ENCODE peak calls at places on chromosomes 4 and X, in six cellular contexts. One of them, this sample, is unnamed. For H3K4me1, the result is how much of the 10 kb centered on the place peaks cover.

GRCh38 chrX:53682885-53683555 is 3.5 kb downstream of the HUWE1 start:
- DNase-seq in tibial artery: peak
- DNase-seq in SK-N-SH: peak
- DNase-seq in psoas muscle: peak
- DNase-seq in thoracic aorta: no peak
- DNase-seq in sigmoid colon: peak
- DNase-seq in this sample: peak

GRCh38 chrX:24259544-24260240 is 54.2 kb downstream of the SUPT20HL2 start:
- DNase-seq in tibial artery: peak
- DNase-seq in sigmoid colon: peak
- DNase-seq in thoracic aorta: no peak
- DNase-seq in psoas muscle: no peak
- DNase-seq in SK-N-SH: peak
- DNase-seq in this sample: peak

GRCh38 chr4:70544279-70544870 is 26.0 kb downstream of the AMTN start:
- DNase-seq in psoas muscle: no peak
- DNase-seq in SK-N-SH: no peak
- DNase-seq in tibial artery: no peak
- DNase-seq in sigmoid colon: no peak
- DNase-seq in thoracic aorta: no peak
- DNase-seq in this sample: no peak

GRCh38 chrX:13432376-13432775 is 112.5 kb upstream of the ATXN3L start:
- DNase-seq in thoracic aorta: peak
- DNase-seq in psoas muscle: no peak
- DNase-seq in tibial artery: peak
- DNase-seq in SK-N-SH: no peak
- DNase-seq in sigmoid colon: peak
- DNase-seq in this sample: peak

GRCh38 chrX:96721398-96721797 is 36.8 kb downstream of the DIAPH2 start:
- DNase-seq in psoas muscle: no peak
- DNase-seq in sigmoid colon: no peak
- DNase-seq in SK-N-SH: no peak
- DNase-seq in tibial artery: no peak
- DNase-seq in thoracic aorta: no peak
- DNase-seq in this sample: no peak

GRCh38 chrX:134782796-134783195 is 124.5 kb upstream of the PLAC1 start:
- DNase-seq in SK-N-SH: peak
- DNase-seq in thoracic aorta: no peak
- DNase-seq in sigmoid colon: no peak
- DNase-seq in tibial artery: no peak
- DNase-seq in psoas muscle: no peak
- DNase-seq in this sample: no peak

GRCh38 chrX:51866156-51866555 is 27.3 kb upstream of the MAGED1 start:
- DNase-seq in SK-N-SH: no peak
- DNase-seq in psoas muscle: no peak
- DNase-seq in tibial artery: no peak
- DNase-seq in thoracic aorta: no peak
- DNase-seq in sigmoid colon: no peak
- DNase-seq in this sample: no peak

GRCh38 chrX:148600581-148600980 is 100.2 kb downstream of the AFF2 start:
- DNase-seq in thoracic aorta: no peak
- DNase-seq in sigmoid colon: no peak
- DNase-seq in psoas muscle: no peak
- DNase-seq in tibial artery: no peak
- DNase-seq in SK-N-SH: no peak
- DNase-seq in this sample: no peak

GRCh38 chr4:82721819-82722423 is 76.7 kb downstream of the SCD5 start:
- DNase-seq in thoracic aorta: no peak
- DNase-seq in sigmoid colon: no peak
- DNase-seq in tibial artery: no peak
- DNase-seq in SK-N-SH: peak
- DNase-seq in psoas muscle: no peak
- DNase-seq in this sample: peak

GRCh38 chrX:40104649-40105015 is 6.9 kb upstream of the BCOR start:
- DNase-seq in thoracic aorta: no peak
- DNase-seq in SK-N-SH: peak
- DNase-seq in psoas muscle: peak
- DNase-seq in sigmoid colon: peak
- DNase-seq in tibial artery: no peak
- DNase-seq in this sample: no peak

GRCh38 chr4:2691313-2691712 is 64.8 kb downstream of the TNIP2 start:
- DNase-seq in sigmoid colon: no peak
- DNase-seq in psoas muscle: no peak
- DNase-seq in SK-N-SH: no peak
- DNase-seq in thoracic aorta: no peak
- DNase-seq in tibial artery: no peak
- DNase-seq in this sample: no peak
- H3K4me1 ChIP-seq in sigmoid colon: under half
- H3K4me1 ChIP-seq in psoas muscle: under half
- H3K4me1 ChIP-seq in SK-N-SH: under half
- H3K4me1 ChIP-seq in thoracic aorta: under half
- H3K4me1 ChIP-seq in tibial artery: under half
- H3K4me1 ChIP-seq in this sample: under half

GRCh38 chr4:95546236-95546635 is 2.5 kb downstream of the UNC5C start:
- DNase-seq in sigmoid colon: no peak
- DNase-seq in psoas muscle: no peak
- DNase-seq in thoracic aorta: no peak
- DNase-seq in tibial artery: no peak
- DNase-seq in SK-N-SH: no peak
- DNase-seq in this sample: no peak
- H3K27ac ChIP-seq in sigmoid colon: no peak
- H3K27ac ChIP-seq in psoas muscle: no peak
- H3K27ac ChIP-seq in thoracic aorta: peak
- H3K27ac ChIP-seq in tibial artery: peak
- H3K27ac ChIP-seq in SK-N-SH: peak
- H3K27ac ChIP-seq in this sample: peak

GRCh38 chr4:38324861-38325451 is 339.0 kb upstream of the KLF3 start:
- DNase-seq in psoas muscle: no peak
- DNase-seq in SK-N-SH: no peak
- DNase-seq in tibial artery: no peak
- DNase-seq in sigmoid colon: no peak
- DNase-seq in thoracic aorta: no peak
- DNase-seq in this sample: no peak

GRCh38 chr4:38320349-38320707 is 343.7 kb upstream of the KLF3 start:
- DNase-seq in thoracic aorta: no peak
- DNase-seq in tibial artery: no peak
- DNase-seq in SK-N-SH: no peak
- DNase-seq in psoas muscle: no peak
- DNase-seq in sigmoid colon: no peak
- DNase-seq in this sample: no peak

GRCh38 chr4:38320833-38321232 is 343.2 kb upstream of the KLF3 start:
- DNase-seq in SK-N-SH: no peak
- DNase-seq in sigmoid colon: no peak
- DNase-seq in thoracic aorta: no peak
- DNase-seq in psoas muscle: no peak
- DNase-seq in tibial artery: no peak
- DNase-seq in this sample: no peak

GRCh38 chr4:38323141-38323634 is 340.8 kb upstream of the KLF3 start:
- DNase-seq in psoas muscle: no peak
- DNase-seq in SK-N-SH: no peak
- DNase-seq in sigmoid colon: no peak
- DNase-seq in thoracic aorta: no peak
- DNase-seq in tibial artery: no peak
- DNase-seq in this sample: no peak

DNA sequence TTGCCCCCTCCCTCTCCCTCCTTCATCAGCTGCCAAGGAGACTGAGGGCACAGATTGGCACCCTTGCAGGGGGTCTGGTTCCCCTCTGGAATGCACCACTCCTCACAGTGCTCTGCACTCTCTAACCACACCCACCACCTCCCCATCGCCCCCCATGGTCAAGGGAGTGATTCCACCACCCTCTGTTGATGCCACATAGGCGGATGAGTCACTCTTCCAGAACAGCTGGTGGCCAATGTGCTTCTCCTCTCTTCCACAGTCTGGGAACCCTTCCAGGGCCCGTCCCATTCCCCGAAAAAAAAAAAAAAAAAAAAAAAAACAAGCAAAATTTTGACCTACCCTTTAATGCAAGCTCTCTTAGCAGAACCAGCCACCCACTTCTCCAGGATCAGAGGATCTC is 341.3 kb upstream of the KLF3 start:
- DNase-seq in SK-N-SH: no peak
- DNase-seq in psoas muscle: peak
- DNase-seq in tibial artery: no peak
- DNase-seq in thoracic aorta: no peak
- DNase-seq in sigmoid colon: no peak
- DNase-seq in this sample: no peak
- TF ChIP-seq CTCF in SK-N-SH: no peak
- TF ChIP-seq CTCF in psoas muscle: no peak
- TF ChIP-seq CTCF in tibial artery: no peak
- TF ChIP-seq CTCF in thoracic aorta: no peak
- TF ChIP-seq CTCF in sigmoid colon: no peak
- TF ChIP-seq CTCF in this sample: no peak

DNA sequence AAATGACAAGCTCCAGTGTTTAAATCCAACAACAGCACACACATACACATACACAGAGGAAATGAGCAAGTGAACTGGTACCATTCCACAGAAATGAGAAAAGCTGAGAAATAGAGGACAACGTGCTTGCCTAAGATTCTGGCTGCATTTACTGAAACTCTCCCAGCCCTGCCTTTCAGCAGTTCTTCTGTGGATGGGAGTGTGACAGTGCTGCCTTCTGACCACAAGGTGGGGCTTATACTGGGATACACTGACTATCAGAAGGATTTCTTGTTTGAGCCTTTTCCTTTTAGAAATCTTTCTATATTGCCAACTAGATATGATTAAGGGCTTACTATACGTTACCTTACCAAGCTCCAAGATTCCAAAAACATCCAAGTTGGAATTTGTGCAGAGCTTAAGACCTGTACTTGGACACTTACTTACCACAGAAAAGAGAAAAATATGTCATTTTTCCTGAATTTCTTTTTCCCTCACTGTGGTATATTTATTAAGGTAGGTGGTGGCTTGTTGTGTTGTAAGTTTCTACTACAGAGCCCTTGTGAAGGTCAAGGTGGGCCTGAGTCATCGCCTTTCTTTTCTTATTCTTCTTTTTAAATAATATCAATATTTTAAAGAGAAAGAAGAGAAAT is 10.7 kb upstream of the CXCL8 start:
- DNase-seq in SK-N-SH: peak
- DNase-seq in sigmoid colon: peak
- DNase-seq in psoas muscle: peak
- DNase-seq in thoracic aorta: peak
- DNase-seq in tibial artery: peak
- DNase-seq in this sample: peak
- H3K4me1 ChIP-seq in SK-N-SH: under half
- H3K4me1 ChIP-seq in sigmoid colon: under half
- H3K4me1 ChIP-seq in psoas muscle: under half
- H3K4me1 ChIP-seq in thoracic aorta: under half
- H3K4me1 ChIP-seq in tibial artery: under half
- H3K4me1 ChIP-seq in this sample: under half

GRCh38 chrX:18874560-18875255 is 109.2 kb downstream of the PHKA2 start:
- DNase-seq in sigmoid colon: no peak
- DNase-seq in psoas muscle: no peak
- DNase-seq in tibial artery: no peak
- DNase-seq in SK-N-SH: no peak
- DNase-seq in thoracic aorta: no peak
- DNase-seq in this sample: no peak
- H3K27ac ChIP-seq in sigmoid colon: no peak
- H3K27ac ChIP-seq in psoas muscle: no peak
- H3K27ac ChIP-seq in tibial artery: no peak
- H3K27ac ChIP-seq in SK-N-SH: no peak
- H3K27ac ChIP-seq in thoracic aorta: no peak
- H3K27ac ChIP-seq in this sample: no peak

GRCh38 chr4:148999924-149000323 is 557.7 kb upstream of the NR3C2 start:
- DNase-seq in SK-N-SH: no peak
- DNase-seq in thoracic aorta: no peak
- DNase-seq in sigmoid colon: no peak
- DNase-seq in psoas muscle: no peak
- DNase-seq in tibial artery: no peak
- DNase-seq in this sample: no peak

GRCh38 chr4:148998719-148999118 is 556.5 kb upstream of the NR3C2 start:
- DNase-seq in psoas muscle: no peak
- DNase-seq in thoracic aorta: no peak
- DNase-seq in sigmoid colon: no peak
- DNase-seq in SK-N-SH: peak
- DNase-seq in tibial artery: no peak
- DNase-seq in this sample: no peak
- TF ChIP-seq CTCF in psoas muscle: no peak
- TF ChIP-seq CTCF in thoracic aorta: no peak
- TF ChIP-seq CTCF in sigmoid colon: no peak
- TF ChIP-seq CTCF in SK-N-SH: peak
- TF ChIP-seq CTCF in tibial artery: no peak
- TF ChIP-seq CTCF in this sample: no peak

DNA sequence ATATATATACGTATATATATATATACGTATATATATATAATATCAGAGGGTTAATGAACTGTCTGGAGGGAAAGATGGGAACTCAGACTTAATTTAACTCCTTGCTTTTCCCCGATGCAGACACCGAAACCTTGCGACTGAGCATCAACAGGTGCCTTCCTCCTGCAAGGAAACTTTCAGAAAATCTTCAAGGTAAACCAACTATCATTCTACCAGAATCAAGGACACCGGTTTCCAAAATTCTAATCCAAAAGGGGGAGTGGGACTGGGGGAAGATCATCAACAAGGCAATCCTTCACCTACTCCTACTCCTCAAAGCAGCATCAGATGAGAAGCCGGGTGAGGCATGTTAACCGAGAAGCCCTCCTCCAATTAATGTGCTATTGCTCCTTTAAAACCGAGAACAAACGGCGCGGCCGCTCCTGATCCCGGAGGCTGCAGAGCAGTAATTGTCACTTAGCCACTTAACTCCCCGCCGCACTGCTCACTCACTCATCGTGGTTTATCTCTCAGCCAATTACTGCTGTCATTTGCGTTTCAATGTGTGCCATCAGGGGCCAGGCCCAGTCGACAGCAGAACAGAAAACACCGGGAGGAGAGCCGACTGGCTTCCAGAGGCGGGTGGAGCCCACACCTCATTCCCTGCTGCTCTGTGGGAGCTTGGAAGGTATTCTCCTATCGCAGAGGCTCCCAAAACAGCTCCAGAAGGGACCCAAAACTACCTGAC is 61.7 kb downstream of the MAML3 start:
- DNase-seq in tibial artery: peak
- DNase-seq in SK-N-SH: peak
- DNase-seq in thoracic aorta: no peak
- DNase-seq in psoas muscle: peak
- DNase-seq in sigmoid colon: no peak
- DNase-seq in this sample: peak
- H3K4me1 ChIP-seq in tibial artery: half or more
- H3K4me1 ChIP-seq in SK-N-SH: half or more
- H3K4me1 ChIP-seq in thoracic aorta: under half
- H3K4me1 ChIP-seq in psoas muscle: under half
- H3K4me1 ChIP-seq in sigmoid colon: under half
- H3K4me1 ChIP-seq in this sample: under half

GRCh38 chrX:20361890-20362262 is 95.2 kb upstream of the RPS6KA3 start:
- DNase-seq in sigmoid colon: no peak
- DNase-seq in thoracic aorta: no peak
- DNase-seq in psoas muscle: no peak
- DNase-seq in SK-N-SH: no peak
- DNase-seq in tibial artery: no peak
- DNase-seq in this sample: no peak
- H3K27ac ChIP-seq in sigmoid colon: no peak
- H3K27ac ChIP-seq in thoracic aorta: no peak
- H3K27ac ChIP-seq in psoas muscle: peak
- H3K27ac ChIP-seq in SK-N-SH: peak
- H3K27ac ChIP-seq in tibial artery: no peak
- H3K27ac ChIP-seq in this sample: no peak

GRCh38 chrX:99077099-99077498 is 1333.0 kb downstream of the PCDH19 start:
- DNase-seq in SK-N-SH: no peak
- DNase-seq in thoracic aorta: no peak
- DNase-seq in tibial artery: no peak
- DNase-seq in sigmoid colon: no peak
- DNase-seq in psoas muscle: no peak
- DNase-seq in this sample: no peak
- TF ChIP-seq CTCF in SK-N-SH: no peak
- TF ChIP-seq CTCF in thoracic aorta: no peak
- TF ChIP-seq CTCF in tibial artery: no peak
- TF ChIP-seq CTCF in sigmoid colon: no peak
- TF ChIP-seq CTCF in psoas muscle: no peak
- TF ChIP-seq CTCF in this sample: no peak

This sample was measured in testis.